ENCODE peak calls at places on chromosomes 16 and 17, in seven cellular contexts. D is AG04450; G is stimulated activated CD4-positive, alpha-beta T cell treated with anti-CD3 and anti-CD28 coated beads, Interleukin-1b, Interleukin-23, amount 100 ng/mL, for 24 hours; S is ACHN; O is HL-60; W is NCI-H226; U is adrenal gland. B is an unnamed sample.

GRCh38 chr17:82838386-82839063 is 1.3 kb downstream of the ZNF750 start:
- DNase-seq in D (no peak), G (no peak), S (no peak), O (peak; percentile 73), W (no peak), U (peak; percentile 97), B (peak; percentile 63)

GRCh38 chr16:1706386-1707192 is 594 bp downstream of the MAPK8IP3 start:
- DNase-seq in D (no peak), G (no peak), S (peak; percentile 55), O (peak; percentile 39), W (no peak), U (no peak), B (peak; percentile 70)

GRCh38 chr17:6752068-6752909 is 3.6 kb upstream of the XAF1 start:
- DNase-seq in D (peak; percentile 98), G (no peak), S (peak; percentile 21), O (peak; percentile 54), W (peak; percentile 98), U (peak; percentile 74), B (no peak)

GRCh38 chr17:56431736-56432135 is 161.8 kb upstream of the NOG start:
- DNase-seq in D (peak; percentile 8), G (no peak), S (no peak), O (no peak), W (no peak), U (no peak), B (no peak)

GRCh38 chr17:19338031-19338990 is 24.2 kb downstream of the B9D1 start:
- DNase-seq in D (no peak), G (peak; percentile 13), S (peak; percentile 66), O (peak; percentile 57), W (peak; percentile 12), U (peak; percentile 85), B (peak; percentile 21)

GRCh38 chr17:75906143-75906884 is 1.6 kb upstream of the MRPL38 start:
- DNase-seq in D (no peak), G (no peak), S (no peak), O (no peak), W (no peak), U (no peak), B (no peak)

GRCh38 chr17:72870437-72870985 is 222.0 kb downstream of the SLC39A11 start:
- DNase-seq in D (no peak), G (no peak), S (no peak), O (no peak), W (no peak), U (no peak), B (no peak)

GRCh38 chr17:76078859-76079576 is at the start of gene ZACN:
- DNase-seq in D (no peak), G (no peak), S (no peak), O (no peak), W (no peak), U (no peak), B (peak; percentile 71)

GRCh38 chr17:364308-364707 is 11.7 kb upstream of the RPH3AL start:
- DNase-seq in D (no peak), G (no peak), S (no peak), O (no peak), W (no peak), U (no peak), B (no peak)

GRCh38 chr17:8593276-8593675 is 37.2 kb downstream of the MYH10 start:
- DNase-seq in D (no peak), G (no peak), S (no peak), O (no peak), W (no peak), U (no peak), B (no peak)

GRCh38 chr16:88904676-88905365 is 38.4 kb upstream of the PABPN1L start:
- DNase-seq in D (no peak), G (no peak), S (no peak), O (no peak), W (no peak), U (peak; percentile 78), B (peak; percentile 29)

GRCh38 chr17:62627904-62628603 is 584 bp downstream of the MRC2 start:
- DNase-seq in D (peak; percentile 39), G (no peak), S (peak; percentile 43), O (peak; percentile 65), W (peak; percentile 52), U (no peak), B (peak; percentile 49)

GRCh38 chr16:64077242-64077641 is 1044.6 kb downstream of the CDH11 start:
- DNase-seq in D (no peak), G (no peak), S (no peak), O (no peak), W (no peak), U (no peak), B (no peak)